ENCODE peak calls at places on chromosomes 7 and 10, in five cellular contexts. G is esophagus squamous epithelium, K is sigmoid colon, F is heart left ventricle, J is GM23248. T is an unnamed sample.
A peak's percentile ranks its signal among the peaks of the same experiment; 100 is the strongest.

GRCh38 chr10:9828110-9828509 is 1189.6 kb upstream of the CELF2 start:
- DNase-seq in G (no peak), K (no peak), F (no peak), J (no peak), T (no peak)

GRCh38 chr7:109901916-109902315 is 1189.0 kb upstream of the LRRN3 start:
- DNase-seq in G (no peak), K (no peak), F (no peak), J (no peak), T (no peak)

GRCh38 chr10:43140414-43140813 is 2.2 kb downstream of the CSGALNACT2 start:
- DNase-seq in G (no peak), K (no peak), F (no peak), J (peak; percentile 89), T (no peak)

GRCh38 chr10:93865794-93866193 is 28.0 kb upstream of the SLC35G1 start:
- DNase-seq in G (no peak), K (no peak), F (no peak), J (no peak), T (no peak)

GRCh38 chr7:130735273-130735716 is 1.3 kb upstream of the KLF14 start:
- DNase-seq in G (no peak), K (no peak), F (no peak), J (no peak), T (no peak)

GRCh38 chr10:5948999-5949759 is 28.2 kb downstream of the IL15RA start:
- DNase-seq in G (no peak), K (peak; percentile 81), F (peak; percentile 68), J (peak; percentile 76), T (no peak)

GRCh38 chr7:128404826-128405344 is 4.9 kb downstream of the IMPDH1 start:
- DNase-seq in G (no peak), K (no peak), F (no peak), J (peak; percentile 64), T (no peak)

GRCh38 chr7:128783143-128783799 is 7.7 kb upstream of the OPN1SW start:
- DNase-seq in G (no peak), K (peak; percentile 93), F (peak; percentile 90), J (peak; percentile 75), T (no peak)

GRCh38 chr10:48551796-48552591 is 52.9 kb downstream of the ARHGAP22 start:
- DNase-seq in G (no peak), K (no peak), F (peak; percentile 46), J (peak; percentile 69), T (no peak)

GRCh38 chr7:101717986-101718746 is 89.1 kb upstream of the MYL10 start:
- DNase-seq in G (no peak), K (no peak), F (peak; percentile 53), J (peak; percentile 73), T (no peak)

GRCh38 chr10:24952146-24952700 is at the start of gene PRTFDC1:
- DNase-seq in G (no peak), K (peak; percentile 74), F (peak; percentile 43), J (peak; percentile 71), T (peak; percentile 32)

GRCh38 chr10:22504766-22505165 is 159.5 kb downstream of the SPAG6 start:
- DNase-seq in G (no peak), K (no peak), F (no peak), J (no peak), T (no peak)

GRCh38 chr7:50119815-50120637 is 27.0 kb upstream of the ZPBP start:
- DNase-seq in G (no peak), K (no peak), F (no peak), J (no peak), T (peak; percentile 7)

GRCh38 chr10:45040921-45041320 is 40.2 kb downstream of the ZNF22 start:
- DNase-seq in G (no peak), K (no peak), F (no peak), J (peak; percentile 8), T (no peak)

GRCh38 chr7:2460188-2460587 is 16.0 kb downstream of the GRIFIN start:
- DNase-seq in G (no peak), K (no peak), F (no peak), J (no peak), T (no peak)

GRCh38 chr7:96088579-96088978 is 233.3 kb downstream of the SLC25A13 start:
- DNase-seq in G (no peak), K (no peak), F (no peak), J (no peak), T (no peak)

GRCh38 chr10:45594276-45595157 is 78.1 kb downstream of the ZFAND4 start:
- DNase-seq in G (peak; percentile 69), K (peak; percentile 95), F (peak; percentile 94), J (peak; percentile 97), T (peak; percentile 87)

DNA sequence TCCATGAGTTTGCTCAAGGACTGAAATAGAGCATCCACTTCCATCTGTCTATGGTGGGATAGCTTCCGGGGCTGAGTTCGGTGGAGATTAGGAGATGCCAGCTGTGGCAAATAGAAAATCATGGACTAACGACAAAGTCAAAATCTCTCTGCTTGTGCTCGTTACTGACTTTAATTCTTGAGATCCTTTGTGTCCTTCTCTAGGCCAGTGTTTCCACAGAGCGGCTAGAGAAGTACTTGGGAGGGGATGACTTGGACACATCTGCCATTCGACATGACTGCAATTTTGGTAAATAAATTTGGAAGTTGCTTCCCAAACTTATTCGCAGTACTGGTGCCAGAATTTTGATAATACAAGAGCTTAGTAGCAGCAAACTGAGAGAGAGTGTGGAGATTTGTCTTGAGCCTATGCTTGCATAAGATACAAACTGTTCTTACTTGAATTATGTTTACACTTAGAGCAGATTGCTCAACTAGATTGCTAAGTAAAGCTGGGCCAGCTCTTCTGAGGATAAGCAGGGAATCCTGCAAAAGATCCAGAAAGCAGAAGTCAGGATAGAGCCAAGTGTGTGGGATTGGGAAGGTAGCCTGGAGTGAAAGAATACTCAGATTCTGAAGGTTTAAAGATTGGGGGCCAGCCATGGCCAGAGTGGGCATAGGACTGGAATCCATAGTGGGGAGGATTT is 27.6 kb downstream of the ABCC2 start:
- DNase-seq in G (no peak), K (peak; percentile 75), F (no peak), J (peak; percentile 25), T (no peak)
- H3K4me1 ChIP-seq in G (peaks cover 12% of the 10 kb centered on the region), K (no peaks in the 10 kb centered on the region), F (no peaks in the 10 kb centered on the region), J (no peaks in the 10 kb centered on the region), T (no peaks in the 10 kb centered on the region)

GRCh38 chr10:97022616-97023015 is 163.1 kb downstream of the SLIT1 start:
- DNase-seq in G (no peak), K (no peak), F (no peak), J (no peak), T (no peak)

GRCh38 chr10:97018251-97019212 is 167.2 kb downstream of the SLIT1 start:
- DNase-seq in G (no peak), K (no peak), F (no peak), J (no peak), T (no peak)

GRCh38 chr10:97023401-97024180 is 162.2 kb downstream of the SLIT1 start:
- DNase-seq in G (no peak), K (no peak), F (no peak), J (no peak), T (no peak)

GRCh38 chr10:97019213-97019844 is 166.4 kb downstream of the SLIT1 start:
- DNase-seq in G (no peak), K (no peak), F (no peak), J (no peak), T (no peak)

DNA sequence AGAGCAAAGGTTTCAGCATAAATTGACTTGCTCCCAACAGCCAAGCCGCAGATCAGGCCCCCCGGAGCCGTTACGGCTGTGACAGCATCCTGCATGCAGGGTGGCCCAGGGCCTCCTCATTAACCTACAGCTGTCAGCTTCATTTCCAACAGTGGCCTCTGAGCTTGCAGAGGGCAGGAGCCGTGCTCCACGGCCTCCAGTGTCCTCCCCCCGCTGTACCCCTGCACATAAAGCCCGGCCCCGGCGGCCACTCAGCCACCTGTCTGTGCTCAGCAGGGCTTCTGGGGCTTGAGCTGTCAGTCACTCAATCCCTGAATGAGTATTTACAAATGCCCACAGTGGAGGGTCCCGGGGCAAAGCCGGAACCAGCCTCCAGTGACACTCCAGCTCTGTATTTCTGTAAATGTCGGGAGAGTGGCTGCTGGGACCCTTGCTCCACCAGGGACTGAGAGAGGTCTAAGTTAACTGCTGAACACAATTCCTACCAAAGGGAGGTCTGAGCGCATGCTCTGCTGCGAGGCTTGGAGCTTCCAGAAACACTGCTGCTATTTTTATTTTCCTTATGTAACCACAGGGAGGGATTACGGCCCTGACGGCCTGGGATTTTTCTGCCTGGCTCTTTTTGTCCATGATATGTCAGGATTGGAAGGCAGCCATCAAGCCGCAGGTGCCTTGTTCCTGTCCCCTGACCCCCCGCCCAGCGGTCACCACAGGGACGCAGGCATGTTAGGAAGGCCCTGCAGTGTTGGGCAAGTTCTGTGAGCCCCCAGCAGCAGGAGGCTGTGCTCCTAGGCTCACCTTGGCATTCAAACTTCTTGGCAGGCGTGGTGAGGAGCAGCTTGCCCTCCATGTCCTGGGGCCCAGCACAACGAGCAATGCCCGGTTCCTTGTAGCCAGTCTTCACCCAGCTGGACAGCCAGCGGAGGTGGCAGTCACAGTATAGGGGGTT is 165.0 kb downstream of the SLIT1 start:
- DNase-seq in G (no peak), K (peak; percentile 83), F (peak; percentile 69), J (no peak), T (no peak)
- H3K27ac ChIP-seq in G (no peak overlapping the region), K (peak overlapping the region; percentile 80), F (peak overlapping the region; percentile 74), J (no peak overlapping the region), T (no peak overlapping the region)

GRCh38 chr10:501596-501995 is 187.9 kb downstream of the DIP2C start:
- DNase-seq in G (no peak), K (peak; percentile 61), F (no peak), J (no peak), T (no peak)

GRCh38 chr10:505459-505858 is 184.0 kb downstream of the DIP2C start:
- DNase-seq in G (no peak), K (peak; percentile 44), F (no peak), J (no peak), T (no peak)

GRCh38 chr10:504806-505205 is 184.7 kb downstream of the DIP2C start:
- DNase-seq in G (no peak), K (peak; percentile 29), F (no peak), J (no peak), T (no peak)

GRCh38 chr10:506451-507354 is 182.8 kb downstream of the DIP2C start:
- DNase-seq in G (no peak), K (peak; percentile 56), F (no peak), J (no peak), T (no peak)

DNA sequence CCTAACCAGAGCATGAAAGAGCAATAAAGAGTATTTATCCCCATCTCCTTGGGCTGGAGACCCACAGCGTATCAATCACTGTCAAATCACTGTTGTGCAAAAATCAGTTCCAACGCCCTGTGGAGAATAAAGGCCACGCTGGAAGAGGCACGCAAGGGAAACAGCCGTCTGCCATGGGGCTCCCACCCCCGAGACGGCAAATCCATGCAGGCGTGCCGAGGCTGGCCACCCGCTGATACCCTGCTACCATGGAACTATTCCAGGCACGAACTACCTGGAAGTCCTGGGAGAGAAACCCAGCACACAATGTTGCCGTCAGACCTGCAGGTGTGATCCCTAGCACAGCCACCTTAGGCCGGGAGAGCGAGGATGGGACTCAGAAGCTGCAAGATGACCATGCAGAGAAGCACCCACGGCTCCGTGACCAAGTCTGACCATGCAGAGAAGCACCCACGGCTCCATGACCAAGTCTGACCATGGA is 185.3 kb downstream of the DIP2C start:
- DNase-seq in G (no peak), K (peak; percentile 56), F (no peak), J (no peak), T (no peak)
- H3K4me1 ChIP-seq in G (peaks cover 36% of the 10 kb centered on the region), K (peaks cover 42% of the 10 kb centered on the region), F (peaks cover 19% of the 10 kb centered on the region), J (peaks cover 10% of the 10 kb centered on the region), T (peaks cover 19% of the 10 kb centered on the region)

GRCh38 chr10:70266701-70267100 is 17.1 kb downstream of the NPFFR1 start:
- DNase-seq in G (no peak), K (no peak), F (no peak), J (no peak), T (no peak)
- H3K27ac ChIP-seq in G (no peak overlapping the region), K (no peak overlapping the region), F (no peak overlapping the region), J (peak overlapping the region; percentile 41), T (no peak overlapping the region)

T was measured in CD8-positive, alpha-beta T cell.